ENCODE peak calls at places on chromosomes 13 and 19, in five cellular contexts. N, Q, V, B and P are unnamed samples.
A peak's percentile ranks its signal among the peaks of the same experiment; 100 is the strongest.

GRCh38 chr13:24107955-24108614 is 52.4 kb upstream of the SPATA13 start:
- DNase-seq in N (no peak), Q (no peak), V (no peak), B (no peak), P (no peak)

GRCh38 chr19:40560092-40560507 is 16.6 kb upstream of the SHKBP1 start:
- DNase-seq in N (no peak), Q (no peak), V (no peak), B (no peak), P (no peak)

GRCh38 chr19:17952041-17952976 is 14.6 kb upstream of the KCNN1 start:
- DNase-seq in N (no peak), Q (no peak), V (no peak), B (no peak), P (no peak)

GRCh38 chr19:50690439-50690838 is 29.2 kb downstream of the SHANK1 start:
- DNase-seq in N (no peak), Q (no peak), V (no peak), B (no peak), P (no peak)

GRCh38 chr13:66992183-66992582 is 238.0 kb downstream of the PCDH9 start:
- DNase-seq in N (no peak), Q (no peak), V (no peak), B (peak; percentile 3), P (no peak)

GRCh38 chr13:83048419-83048818 is 833.9 kb downstream of the SLITRK1 start:
- DNase-seq in N (no peak), Q (no peak), V (no peak), B (no peak), P (no peak)

GRCh38 chr13:44312898-44313551 is 60.6 kb upstream of the SERP2 start:
- DNase-seq in N (no peak), Q (no peak), V (no peak), B (peak; percentile 73), P (no peak)

GRCh38 chr19:3105641-3106508 is 11.7 kb downstream of the GNA11 start:
- DNase-seq in N (no peak), Q (no peak), V (no peak), B (no peak), P (no peak)

GRCh38 chr19:10334340-10335148 is 1.2 kb upstream of the RAVER1 start:
- DNase-seq in N (peak; percentile 37), Q (peak; percentile 94), V (no peak), B (peak; percentile 98), P (peak; percentile 34)

GRCh38 chr19:28633223-28634030 is 579.5 kb downstream of the UQCRFS1 start:
- DNase-seq in N (peak; percentile 36), Q (peak; percentile 42), V (no peak), B (no peak), P (peak; percentile 82)

GRCh38 chr13:95457294-95457693 is 95.2 kb upstream of the CLDN10 start:
- DNase-seq in N (no peak), Q (no peak), V (no peak), B (no peak), P (no peak)

GRCh38 chr13:73754727-73755292 is 379.4 kb downstream of the KLF12 start:
- DNase-seq in N (peak; percentile 54), Q (peak; percentile 16), V (no peak), B (peak; percentile 52), P (peak; percentile 58)

GRCh38 chr19:14150770-14151661 is 14.6 kb upstream of the ASF1B start:
- DNase-seq in N (no peak), Q (no peak), V (no peak), B (no peak), P (no peak)

GRCh38 chr13:83229574-83230300 is 652.5 kb downstream of the SLITRK1 start:
- DNase-seq in N (no peak), Q (no peak), V (no peak), B (no peak), P (no peak)

GRCh38 chr13:74115138-74115537 is 19.1 kb downstream of the KLF12 start:
- DNase-seq in N (no peak), Q (no peak), V (no peak), B (peak; percentile 14), P (no peak)

GRCh38 chr13:60009300-60010248 is 154.2 kb downstream of the DIAPH3 start:
- DNase-seq in N (peak; percentile 26), Q (no peak), V (no peak), B (peak; percentile 12), P (no peak)

GRCh38 chr19:51131780-51132680 is 7.3 kb downstream of the SIGLEC9 start:
- DNase-seq in N (no peak), Q (no peak), V (no peak), B (peak; percentile 98), P (no peak)

GRCh38 chr13:35941374-35941773 is 189.8 kb downstream of the DCLK1 start:
- DNase-seq in N (no peak), Q (no peak), V (no peak), B (no peak), P (no peak)

GRCh38 chr13:49279112-49279511 is 31.4 kb downstream of the CDADC1 start:
- DNase-seq in N (no peak), Q (no peak), V (no peak), B (no peak), P (no peak)

GRCh38 chr19:46745521-46746280 is at the start of gene FKRP:
- DNase-seq in N (no peak), Q (no peak), V (no peak), B (no peak), P (no peak)

GRCh38 chr19:13985771-13986347 is 20.3 kb downstream of the RFX1 start:
- DNase-seq in N (peak; percentile 47), Q (no peak), V (no peak), B (no peak), P (no peak)

GRCh38 chr19:49343127-49343526 is 7.9 kb downstream of the CD37 start:
- DNase-seq in N (no peak), Q (no peak), V (no peak), B (no peak), P (no peak)

GRCh38 chr13:81138353-81138995 is 797.5 kb upstream of the SPRY2 start:
- DNase-seq in N (no peak), Q (no peak), V (peak; percentile 23), B (no peak), P (no peak)

GRCh38 chr19:1254530-1255185 is 6.3 kb downstream of the MIDN start:
- DNase-seq in N (no peak), Q (no peak), V (no peak), B (no peak), P (no peak)

GRCh38 chr19:19372656-19373416 is 32.6 kb upstream of the GATAD2A start:
- DNase-seq in N (no peak), Q (peak; percentile 64), V (peak; percentile 58), B (peak; percentile 58), P (no peak)

GRCh38 chr13:51916419-51916818 is 54.6 kb downstream of the CCDC70 start:
- DNase-seq in N (no peak), Q (no peak), V (no peak), B (no peak), P (no peak)

GRCh38 chr13:53191091-53191490 is 162.5 kb downstream of the OLFM4 start:
- DNase-seq in N (no peak), Q (peak; percentile 33), V (no peak), B (no peak), P (no peak)

GRCh38 chr13:32205426-32206096 is 109.6 kb downstream of the ZAR1L start:
- DNase-seq in N (peak; percentile 70), Q (no peak), V (no peak), B (peak; percentile 98), P (no peak)

GRCh38 chr13:109249780-109250528 is 536.4 kb downstream of the IRS2 start:
- DNase-seq in N (no peak), Q (no peak), V (no peak), B (no peak), P (no peak)

GRCh38 chr19:30165228-30165813 is 206.9 kb upstream of the ZNF536 start:
- DNase-seq in N (no peak), Q (no peak), V (no peak), B (no peak), P (no peak)

GRCh38 chr13:44854264-44855060 is 134.8 kb downstream of the NUFIP1 start:
- DNase-seq in N (peak; percentile 70), Q (no peak), V (no peak), B (no peak), P (no peak)

GRCh38 chr13:77872995-77873394 is 45.6 kb downstream of the EDNRB start:
- DNase-seq in N (no peak), Q (no peak), V (no peak), B (peak; percentile 76), P (no peak)

GRCh38 chr19:3479819-3480215 is 508 bp downstream of the SMIM24 start:
- DNase-seq in N (no peak), Q (no peak), V (peak; percentile 58), B (no peak), P (peak; percentile 37)

GRCh38 chr19:5369962-5370367 is 29.4 kb upstream of the PTPRS start:
- DNase-seq in N (no peak), Q (no peak), V (no peak), B (peak; percentile 16), P (no peak)